ENCODE peak calls at places on chromosome 1, in six cellular contexts. Z is right lobe of liver, N is SJCRH30, D is PC-3, B is K562, P is Peyer's patch. T is an unnamed sample.
A peak's percentile ranks its signal among the peaks of the same experiment; 100 is the strongest.

GRCh38 chr1:226806988-226807387 is 63.4 kb upstream of the PSEN2 start:
- DNase-seq in Z (no peak), N (no peak), P (no peak), B (no peak), D (peak; percentile 73), T (no peak)

GRCh38 chr1:184801503-184801902 is 46.8 kb upstream of the EDEM3 start:
- DNase-seq in P (no peak), N (no peak), B (no peak), D (peak; percentile 36), Z (no peak), T (no peak)

GRCh38 chr1:112358798-112359408 is 37.1 kb upstream of the CTTNBP2NL start:
- DNase-seq in B (peak; percentile 63), Z (peak; percentile 67), D (peak; percentile 45), P (peak; percentile 20), N (peak; percentile 64), T (no peak)

GRCh38 chr1:12031039-12031980 is 12.0 kb downstream of the MIIP start:
- DNase-seq in D (peak; percentile 44), N (peak; percentile 55), Z (no peak), P (no peak), B (peak; percentile 83), T (no peak)

GRCh38 chr1:58524353-58524945 is 22.1 kb downstream of the OMA1 start:
- DNase-seq in N (no peak), B (no peak), Z (no peak), D (no peak), P (no peak), T (no peak)

GRCh38 chr1:79129914-79130313 is 123.4 kb upstream of the ADGRL4 start:
- DNase-seq in B (no peak), P (no peak), N (no peak), Z (no peak), D (no peak), T (no peak)

GRCh38 chr1:43276673-43277072 is 6.9 kb downstream of the TMEM125 start:
- DNase-seq in Z (peak; percentile 74), B (no peak), P (no peak), N (no peak), D (no peak), T (no peak)

GRCh38 chr1:193310569-193310968 is 124.2 kb upstream of the B3GALT2 start:
- DNase-seq in N (no peak), D (no peak), P (no peak), B (no peak), Z (no peak), T (no peak)

GRCh38 chr1:95854457-95854856 is 620.4 kb downstream of the RWDD3 start:
- DNase-seq in B (no peak), Z (no peak), N (no peak), P (no peak), D (no peak), T (no peak)

GRCh38 chr1:245742891-245743290 is 588.1 kb downstream of the KIF26B start:
- DNase-seq in P (no peak), N (peak; percentile 62), Z (no peak), D (no peak), B (no peak), T (no peak)

GRCh38 chr1:234541281-234541975 is 62.4 kb upstream of the TARBP1 start:
- DNase-seq in N (no peak), B (no peak), P (no peak), Z (peak; percentile 13), D (peak; percentile 64), T (no peak)

GRCh38 chr1:71869326-71869725 is 413.0 kb downstream of the NEGR1 start:
- DNase-seq in P (no peak), D (no peak), N (no peak), B (no peak), Z (no peak), T (no peak)

GRCh38 chr1:42937141-42937696 is 21.4 kb downstream of the SLC2A1 start:
- DNase-seq in D (peak; percentile 92), N (no peak), P (no peak), B (peak; percentile 49), Z (no peak), T (no peak)

GRCh38 chr1:199161319-199161680 is 522.5 kb downstream of the PTPRC start:
- DNase-seq in D (no peak), N (no peak), B (no peak), Z (no peak), P (no peak), T (no peak)

GRCh38 chr1:14108356-14109275 is 408.6 kb downstream of the PRDM2 start:
- DNase-seq in Z (no peak), N (no peak), B (no peak), D (peak; percentile 54), P (no peak), T (no peak)

GRCh38 chr1:203478986-203479385 is 3.4 kb downstream of the PRELP start:
- DNase-seq in B (no peak), Z (no peak), P (no peak), D (no peak), N (no peak), T (no peak)
- H3K27ac ChIP-seq in B (no peak overlapping the region), Z (no peak overlapping the region), P (peak overlapping the region; percentile 65), D (no peak overlapping the region), N (no peak overlapping the region), T (no peak overlapping the region)

GRCh38 chr1:116382857-116383256 is 9.8 kb downstream of the ATP1A1 start:
- DNase-seq in P (no peak), B (peak; percentile 67), D (no peak), Z (no peak), N (no peak), T (no peak)

GRCh38 chr1:116379674-116380498 is 6.8 kb downstream of the ATP1A1 start:
- DNase-seq in D (no peak), P (no peak), Z (peak; percentile 79), N (no peak), B (no peak), T (no peak)

GRCh38 chr1:116379057-116379630 is 6.1 kb downstream of the ATP1A1 start:
- DNase-seq in B (no peak), Z (peak; percentile 62), D (no peak), P (no peak), N (no peak), T (no peak)

GRCh38 chr1:116380499-116381316 is 7.7 kb downstream of the ATP1A1 start:
- DNase-seq in Z (no peak), D (no peak), N (no peak), B (no peak), P (no peak), T (no peak)

GRCh38 chr1:116382321-116382720 is 9.3 kb downstream of the ATP1A1 start:
- DNase-seq in P (no peak), N (no peak), Z (no peak), D (no peak), B (no peak), T (no peak)
- H3K27ac ChIP-seq in P (no peak overlapping the region), N (no peak overlapping the region), Z (no peak overlapping the region), D (no peak overlapping the region), B (no peak overlapping the region), T (no peak overlapping the region)

GRCh38 chr1:46615735-46616134 is 876 bp downstream of the MOB3C start:
- DNase-seq in D (no peak), B (peak; percentile 26), Z (peak; percentile 47), N (no peak), P (no peak), T (no peak)
- H3K27ac ChIP-seq in D (no peak overlapping the region), B (peak overlapping the region; percentile 63), Z (peak overlapping the region; percentile 78), N (no peak overlapping the region), P (peak overlapping the region; percentile 83), T (peak overlapping the region; percentile 88)

DNA sequence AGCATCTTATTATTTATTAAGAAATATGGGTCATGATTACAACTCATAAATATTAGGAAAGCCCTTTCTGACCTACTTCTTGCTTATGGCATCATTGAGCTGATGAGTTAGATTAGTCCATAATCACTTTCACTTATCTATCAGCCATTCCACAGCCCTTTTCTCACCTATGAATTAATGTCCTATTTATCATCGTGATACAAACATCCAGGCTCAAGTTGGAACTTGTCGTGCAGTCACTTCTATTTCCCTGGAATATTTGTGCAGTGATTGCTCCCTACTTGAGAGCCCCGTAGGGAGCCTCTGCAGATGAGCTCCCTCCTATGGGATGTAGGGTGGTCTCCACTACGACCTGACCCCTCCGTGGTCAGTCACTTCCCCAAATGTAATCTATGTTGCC is 8.1 kb upstream of the F3 start:
- DNase-seq in B (no peak), Z (no peak), N (no peak), P (no peak), D (no peak), T (no peak)
- H3K27ac ChIP-seq in B (no peak overlapping the region), Z (no peak overlapping the region), N (no peak overlapping the region), P (no peak overlapping the region), D (no peak overlapping the region), T (no peak overlapping the region)

GRCh38 chr1:19390901-19391595 is 78.9 kb downstream of the SLC66A1 start:
- DNase-seq in B (peak; percentile 77), D (peak; percentile 55), Z (no peak), N (peak; percentile 78), P (peak; percentile 62), T (peak; percentile 46)

GRCh38 chr1:19392221-19392620 is 80.1 kb downstream of the SLC66A1 start:
- DNase-seq in B (no peak), P (no peak), D (no peak), Z (no peak), N (no peak), T (no peak)

GRCh38 chr1:19395678-19396192 is 83.6 kb downstream of the SLC66A1 start:
- DNase-seq in Z (no peak), N (no peak), P (no peak), B (no peak), D (peak; percentile 53), T (no peak)

GRCh38 chr1:19391596-19391981 is 79.5 kb downstream of the SLC66A1 start:
- DNase-seq in Z (no peak), B (no peak), N (no peak), D (no peak), P (no peak), T (no peak)

GRCh38 chr1:19393051-19393450 is 80.9 kb downstream of the SLC66A1 start:
- DNase-seq in Z (no peak), B (no peak), P (peak; percentile 64), D (no peak), N (no peak), T (no peak)
- H3K27ac ChIP-seq in Z (no peak overlapping the region), B (no peak overlapping the region), P (peak overlapping the region; percentile 82), D (no peak overlapping the region), N (no peak overlapping the region), T (no peak overlapping the region)

DNA sequence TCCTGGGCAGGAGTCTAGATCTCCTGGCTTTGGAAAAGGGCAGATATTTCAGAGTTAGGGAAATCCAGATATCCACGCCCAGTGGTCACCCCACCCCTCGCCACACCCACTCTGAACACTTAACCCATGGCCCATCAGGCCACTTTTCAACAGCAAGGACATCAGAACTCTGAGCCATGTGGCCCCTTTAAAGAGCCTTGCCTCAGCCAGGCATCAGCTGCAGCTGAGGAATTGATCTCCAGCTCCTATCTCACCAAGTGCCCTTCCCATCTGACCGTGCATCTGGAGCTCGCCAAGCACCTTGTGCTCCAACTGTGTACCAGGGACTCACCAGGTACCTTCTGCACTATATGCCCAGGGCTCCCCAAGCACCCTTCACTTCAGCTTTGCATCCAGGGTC is 20.2 kb upstream of the SH2D2A start:
- DNase-seq in N (no peak), B (no peak), Z (no peak), P (no peak), D (no peak), T (peak; percentile 17)
- H3K27ac ChIP-seq in N (no peak overlapping the region), B (no peak overlapping the region), Z (no peak overlapping the region), P (no peak overlapping the region), D (no peak overlapping the region), T (no peak overlapping the region)

GRCh38 chr1:186876436-186876835 is 47.7 kb downstream of the PLA2G4A start:
- DNase-seq in N (no peak), B (no peak), Z (no peak), P (no peak), D (no peak), T (no peak)
- H3K27ac ChIP-seq in N (no peak overlapping the region), B (no peak overlapping the region), Z (no peak overlapping the region), P (no peak overlapping the region), D (no peak overlapping the region), T (no peak overlapping the region)